ENCODE peak calls at places on chromosomes 13 and 19, in nine cellular contexts. J is SK-N-SH, I is HCT116, N is hepatocyte, P is OCI-LY7, K is GM23248, L is neural progenitor cell, Q is MM.1S, Z is PC-3. W is an unnamed sample.

GRCh38 chr19:34678085-34678412 is 571 bp downstream of the ZNF302 start:
- DNase-seq in P (no peak), L (no peak), K (no peak), N (no peak), J (no peak), I (no peak), Q (no peak), Z (no peak), W (no peak)

GRCh38 chr19:45781282-45782161 is 768 bp downstream of the DMPK start:
- DNase-seq in J (no peak), I (no peak), Q (no peak), L (no peak), K (peak; percentile 61), Z (peak; percentile 71), N (no peak), P (no peak), W (no peak)

GRCh38 chr13:25067054-25067453 is 28.9 kb upstream of the PABPC3 start:
- DNase-seq in N (no peak), K (no peak), Q (no peak), Z (no peak), P (no peak), L (peak; percentile 23), J (no peak), I (no peak), W (peak; percentile 42)

GRCh38 chr19:57171551-57172081 is 4.3 kb upstream of the DUXA start:
- DNase-seq in N (peak; percentile 76), J (peak; percentile 95), Z (peak; percentile 38), I (no peak), P (no peak), L (peak; percentile 83), Q (no peak), K (peak; percentile 74), W (peak; percentile 72)

GRCh38 chr19:15028490-15028889 is 20.8 kb upstream of the CASP14 start:
- DNase-seq in Z (no peak), K (no peak), J (no peak), P (no peak), N (no peak), Q (no peak), I (no peak), L (no peak), W (no peak)

GRCh38 chr19:29616541-29616940 is 10.5 kb downstream of the POP4 start:
- DNase-seq in L (no peak), Q (no peak), P (no peak), Z (no peak), J (no peak), I (no peak), K (no peak), N (no peak), W (no peak)

GRCh38 chr13:114126789-114127472 is 5.5 kb downstream of the RASA3 start:
- DNase-seq in J (no peak), P (no peak), Q (no peak), I (no peak), K (no peak), L (no peak), Z (no peak), N (no peak), W (no peak)

GRCh38 chr19:677601-678380 is 1.6 kb downstream of the FSTL3 start:
- DNase-seq in N (peak; percentile 57), I (no peak), L (no peak), Z (peak; percentile 42), K (peak; percentile 42), P (peak; percentile 42), J (no peak), Q (no peak), W (no peak)

GRCh38 chr13:48600374-48601364 is 53.1 kb upstream of the CYSLTR2 start:
- DNase-seq in Z (peak; percentile 27), J (no peak), L (no peak), I (no peak), K (peak; percentile 61), P (no peak), Q (no peak), N (peak; percentile 20), W (no peak)

GRCh38 chr19:19064811-19065745 is 1.3 kb downstream of the SLC25A42 start:
- DNase-seq in L (no peak), K (peak; percentile 42), I (no peak), J (peak; percentile 56), P (peak; percentile 50), Q (peak; percentile 49), Z (peak; percentile 19), N (no peak), W (peak; percentile 34)

GRCh38 chr13:33520480-33520839 is 234.9 kb upstream of the STARD13 start:
- DNase-seq in P (no peak), N (no peak), K (peak; percentile 3), Z (no peak), Q (no peak), L (no peak), I (no peak), J (no peak), W (no peak)

GRCh38 chr19:46784262-46785053 is 3.9 kb downstream of the SLC1A5 start:
- DNase-seq in P (peak; percentile 92), L (peak; percentile 74), J (peak; percentile 64), K (peak; percentile 93), I (peak; percentile 71), Z (peak; percentile 80), N (peak; percentile 84), Q (peak; percentile 87), W (peak; percentile 82)

DNA sequence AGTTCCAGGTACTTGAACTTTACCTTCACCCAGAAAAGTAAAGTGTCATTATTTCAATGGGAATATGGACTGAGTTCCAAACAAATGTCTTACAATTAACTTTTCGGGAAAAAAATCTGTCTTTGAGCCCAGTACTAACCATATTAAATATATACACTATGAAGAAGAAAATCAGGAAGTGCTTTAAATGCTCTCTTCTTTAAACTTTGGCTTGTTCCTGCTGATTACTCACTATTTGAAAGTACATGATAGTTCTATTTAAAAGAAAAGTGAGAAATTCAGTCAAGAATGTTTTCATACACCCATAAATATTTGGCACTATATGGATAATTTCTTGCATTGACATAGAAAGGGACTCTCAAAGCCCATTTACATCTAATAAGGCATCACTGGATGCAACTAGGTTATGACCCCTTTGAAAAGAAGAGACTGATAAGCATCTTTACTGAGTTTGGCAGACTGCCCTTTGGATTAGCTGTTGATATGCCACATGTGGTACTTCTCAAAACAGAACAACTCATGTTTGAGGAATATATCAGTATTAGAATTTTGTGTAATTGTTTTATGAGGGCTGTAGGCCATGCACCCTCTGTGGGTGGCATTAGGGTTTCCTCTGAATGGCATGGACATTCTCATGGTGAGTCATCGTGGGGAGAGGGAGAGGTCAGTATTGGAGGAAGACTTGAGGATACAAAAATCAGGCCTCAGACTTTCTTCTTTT is 25.0 kb upstream of the VWA8 start:
- DNase-seq in I (no peak), N (no peak), L (no peak), J (peak; percentile 31), P (no peak), Z (peak; percentile 13), Q (no peak), K (peak; percentile 46), W (no peak)
- TF ChIP-seq EZH2phosphoT487 in I (no peak), N (no peak), L (no peak), J (no peak), P (no peak), Z (no peak), Q (no peak), K (no peak), W (no peak)

DNA sequence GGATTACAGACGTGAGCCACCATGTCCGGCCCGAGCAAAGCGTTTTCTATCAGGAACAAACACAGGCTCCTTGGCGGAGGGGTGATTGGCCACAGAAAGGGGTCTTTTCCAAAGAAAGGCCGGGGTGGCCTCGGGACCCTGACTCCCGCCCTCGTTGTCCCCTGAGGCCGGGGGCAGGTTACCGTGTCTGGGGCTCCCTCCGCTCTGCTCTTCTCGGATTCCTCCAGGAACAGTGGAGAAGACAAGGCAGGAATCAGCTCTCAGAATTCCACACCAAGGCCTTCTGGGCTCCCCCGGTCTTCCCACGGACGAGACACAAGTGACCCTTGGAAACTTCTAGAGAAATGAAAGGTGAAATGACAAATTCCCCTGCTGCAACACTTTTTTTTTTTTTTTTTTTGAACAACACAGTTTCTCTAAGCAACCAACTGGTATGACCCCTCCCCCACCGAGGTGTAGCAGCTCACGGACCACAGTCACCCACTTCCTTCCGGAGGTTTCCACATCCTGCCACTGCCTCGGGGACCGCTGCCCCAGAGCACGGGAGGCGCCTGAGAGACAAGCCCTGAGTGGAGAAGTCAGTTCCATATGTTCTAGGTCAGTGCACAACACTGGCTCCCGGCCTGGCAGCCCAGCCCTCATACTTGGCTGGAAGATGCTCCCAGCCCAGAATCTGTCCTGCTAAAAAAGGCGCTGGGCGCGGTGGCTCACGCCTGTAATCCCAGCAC is 11.0 kb downstream of the MOB3A start:
- DNase-seq in J (peak; percentile 20), N (no peak), P (peak; percentile 98), I (no peak), Q (peak; percentile 100), Z (peak; percentile 59), L (no peak), K (peak; percentile 79), W (no peak)
- H3K4me3 ChIP-seq in J (no peak overlapping the region), N (no peak overlapping the region), P (peak overlapping the region; percentile 85), I (no peak overlapping the region), Q (peak overlapping the region; percentile 78), Z (no peak overlapping the region), L (no peak overlapping the region), K (peak overlapping the region; percentile 1), W (no peak overlapping the region)

DNA sequence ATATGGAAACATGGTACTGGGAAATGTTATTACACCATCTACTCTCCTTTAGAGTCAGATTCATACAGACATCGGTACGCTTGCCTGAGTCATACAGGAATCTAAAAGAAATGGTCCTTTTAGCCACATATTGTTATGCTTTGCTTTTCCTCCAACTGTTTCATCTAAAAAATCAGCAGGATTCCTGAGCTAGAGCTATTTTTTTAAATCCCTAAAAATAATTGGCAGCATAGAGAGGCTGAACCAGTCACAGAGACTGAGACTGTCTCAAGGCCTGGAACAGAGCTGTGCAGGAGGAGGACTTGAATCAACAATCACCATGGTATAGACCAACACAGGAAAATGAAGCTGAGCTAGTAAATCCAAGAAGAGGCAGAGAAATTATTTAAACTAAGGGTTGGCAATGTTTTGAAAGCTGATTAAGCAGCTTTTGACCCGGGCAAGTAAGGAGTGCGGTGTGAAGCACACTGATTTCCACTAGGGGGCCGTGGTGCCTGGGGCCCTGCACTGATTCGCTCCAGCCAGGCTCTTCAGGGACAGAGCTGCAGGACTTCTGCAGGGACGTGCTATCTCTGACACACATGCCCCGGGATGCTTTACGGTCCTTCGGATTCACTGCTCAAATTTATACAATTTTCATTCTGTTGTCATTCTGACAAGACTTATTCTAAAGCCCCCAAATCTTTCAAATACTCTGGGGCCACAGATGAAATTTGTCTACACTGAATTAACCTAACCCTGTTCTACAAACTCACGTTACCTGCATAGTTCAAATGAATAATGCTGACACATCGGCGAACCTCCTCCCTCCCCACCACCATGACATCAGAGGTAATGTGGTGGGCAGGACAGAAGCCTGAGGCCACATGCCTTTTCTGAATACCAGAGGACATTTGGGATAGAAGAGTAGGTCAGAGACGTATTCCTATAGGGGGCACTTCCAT is 87.6 kb upstream of the SLC15A1 start:
- DNase-seq in N (peak; percentile 85), I (peak; percentile 35), Z (peak; percentile 68), Q (peak; percentile 55), L (peak; percentile 85), K (peak; percentile 81), P (peak; percentile 52), J (peak; percentile 72), W (peak; percentile 90)
- TF ChIP-seq EZH2phosphoT487 in N (no peak), I (no peak), Z (no peak), Q (no peak), L (no peak), K (no peak), P (no peak), J (no peak), W (no peak)

GRCh38 chr19:38228005-38228377 is 4.0 kb upstream of the DPF1 start:
- DNase-seq in K (no peak), L (peak; percentile 38), Q (no peak), Z (no peak), N (no peak), P (no peak), J (no peak), I (no peak), W (peak; percentile 69)
- H3K4me3 ChIP-seq in K (no peak overlapping the region), L (peak overlapping the region; percentile 78), Q (no peak overlapping the region), Z (no peak overlapping the region), N (no peak overlapping the region), P (no peak overlapping the region), J (no peak overlapping the region), I (no peak overlapping the region), W (peak overlapping the region; percentile 55)

W was measured in GM23338.